ENCODE peak calls at places on chromosomes 12 and 14, in five cellular contexts. One of them, this sample, is unnamed.
A peak's percentile ranks its signal among the peaks of the same experiment; 100 is the strongest.

GRCh38 chr12:27277846-27278260 is 33.8 kb downstream of the STK38L start:
- DNase-seq in cardiac fibroblast: peak; percentile 94
- DNase-seq in prostate gland: no peak
- DNase-seq in fibroblast of mammary gland: peak; percentile 93
- DNase-seq in heart right ventricle: peak; percentile 82
- DNase-seq in this sample: peak; percentile 84

GRCh38 chr12:13044859-13045384 is 741 bp downstream of the FAM234B start:
- DNase-seq in cardiac fibroblast: peak; percentile 14
- DNase-seq in prostate gland: no peak
- DNase-seq in fibroblast of mammary gland: peak; percentile 21
- DNase-seq in heart right ventricle: no peak
- DNase-seq in this sample: no peak

GRCh38 chr12:122942609-122943008 is 23.7 kb downstream of the ABCB9 start:
- DNase-seq in cardiac fibroblast: peak; percentile 31
- DNase-seq in prostate gland: no peak
- DNase-seq in fibroblast of mammary gland: peak; percentile 50
- DNase-seq in heart right ventricle: no peak
- DNase-seq in this sample: peak; percentile 5

GRCh38 chr14:98168196-98168985 is 1103.6 kb downstream of the BCL11B start:
- DNase-seq in cardiac fibroblast: no peak
- DNase-seq in prostate gland: no peak
- DNase-seq in fibroblast of mammary gland: no peak
- DNase-seq in heart right ventricle: no peak
- DNase-seq in this sample: no peak

GRCh38 chr12:11862794-11863193 is 207.9 kb upstream of the BCL2L14 start:
- DNase-seq in cardiac fibroblast: peak; percentile 61
- DNase-seq in prostate gland: no peak
- DNase-seq in fibroblast of mammary gland: peak; percentile 64
- DNase-seq in heart right ventricle: peak; percentile 51
- DNase-seq in this sample: no peak

GRCh38 chr12:617304-617915 is 45.8 kb downstream of the NINJ2 start:
- DNase-seq in cardiac fibroblast: peak; percentile 69
- DNase-seq in prostate gland: no peak
- DNase-seq in fibroblast of mammary gland: peak; percentile 6
- DNase-seq in heart right ventricle: peak; percentile 42
- DNase-seq in this sample: no peak

GRCh38 chr14:59262717-59263469 is 74.4 kb downstream of the DAAM1 start:
- DNase-seq in cardiac fibroblast: no peak
- DNase-seq in prostate gland: peak; percentile 48
- DNase-seq in fibroblast of mammary gland: no peak
- DNase-seq in heart right ventricle: no peak
- DNase-seq in this sample: no peak

GRCh38 chr14:70808023-70808401 is 1.3 kb downstream of the MAP3K9 start:
- DNase-seq in cardiac fibroblast: no peak
- DNase-seq in prostate gland: peak; percentile 43
- DNase-seq in fibroblast of mammary gland: no peak
- DNase-seq in heart right ventricle: no peak
- DNase-seq in this sample: no peak

GRCh38 chr14:53793790-53794560 is 162.7 kb downstream of the BMP4 start:
- DNase-seq in cardiac fibroblast: peak; percentile 72
- DNase-seq in prostate gland: no peak
- DNase-seq in fibroblast of mammary gland: no peak
- DNase-seq in heart right ventricle: no peak
- DNase-seq in this sample: no peak

DNA sequence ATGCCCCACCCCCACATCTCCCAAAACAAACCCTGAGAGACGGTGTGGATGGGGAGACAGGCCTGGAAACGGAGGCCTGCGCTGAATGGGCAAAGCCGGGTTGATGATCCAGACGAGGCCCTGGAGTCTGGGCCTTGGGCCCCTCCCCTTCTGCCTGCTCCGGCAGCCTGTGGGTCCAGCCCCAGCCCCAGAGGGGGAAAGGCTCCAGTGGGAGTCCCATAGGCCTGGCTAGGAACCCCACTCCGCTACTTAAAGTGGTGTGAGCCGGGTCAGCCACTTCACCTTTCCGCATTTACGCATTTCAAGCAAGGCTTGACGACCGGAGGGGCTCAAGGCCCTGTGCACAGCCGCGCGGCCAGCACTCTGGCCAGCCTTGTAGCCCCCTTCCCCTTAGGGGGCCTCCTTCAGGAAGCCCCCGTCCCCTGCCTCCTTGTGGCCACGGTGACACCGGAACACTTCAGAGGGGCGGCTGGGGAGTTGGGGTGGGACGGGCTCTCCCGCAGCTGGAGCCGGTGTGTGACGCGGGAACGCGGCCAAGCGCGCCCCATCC is 608 bp upstream of the TNFAIP2 start:
- DNase-seq in cardiac fibroblast: no peak
- DNase-seq in prostate gland: no peak
- DNase-seq in fibroblast of mammary gland: no peak
- DNase-seq in heart right ventricle: peak; percentile 34
- DNase-seq in this sample: no peak
- TF ChIP-seq CTCF in cardiac fibroblast: no peak
- TF ChIP-seq CTCF in prostate gland: no peak
- TF ChIP-seq CTCF in fibroblast of mammary gland: no peak
- TF ChIP-seq CTCF in heart right ventricle: no peak
- TF ChIP-seq CTCF in this sample: no peak

GRCh38 chr12:94145231-94145979 is 3.0 kb upstream of the PLXNC1 start:
- DNase-seq in cardiac fibroblast: peak; percentile 65
- DNase-seq in prostate gland: no peak
- DNase-seq in fibroblast of mammary gland: peak; percentile 68
- DNase-seq in heart right ventricle: no peak
- DNase-seq in this sample: peak; percentile 50
- TF ChIP-seq CTCF in cardiac fibroblast: peak; percentile 36
- TF ChIP-seq CTCF in prostate gland: peak; percentile 13
- TF ChIP-seq CTCF in fibroblast of mammary gland: peak; percentile 42
- TF ChIP-seq CTCF in heart right ventricle: peak; percentile 61
- TF ChIP-seq CTCF in this sample: peak; percentile 74

DNA sequence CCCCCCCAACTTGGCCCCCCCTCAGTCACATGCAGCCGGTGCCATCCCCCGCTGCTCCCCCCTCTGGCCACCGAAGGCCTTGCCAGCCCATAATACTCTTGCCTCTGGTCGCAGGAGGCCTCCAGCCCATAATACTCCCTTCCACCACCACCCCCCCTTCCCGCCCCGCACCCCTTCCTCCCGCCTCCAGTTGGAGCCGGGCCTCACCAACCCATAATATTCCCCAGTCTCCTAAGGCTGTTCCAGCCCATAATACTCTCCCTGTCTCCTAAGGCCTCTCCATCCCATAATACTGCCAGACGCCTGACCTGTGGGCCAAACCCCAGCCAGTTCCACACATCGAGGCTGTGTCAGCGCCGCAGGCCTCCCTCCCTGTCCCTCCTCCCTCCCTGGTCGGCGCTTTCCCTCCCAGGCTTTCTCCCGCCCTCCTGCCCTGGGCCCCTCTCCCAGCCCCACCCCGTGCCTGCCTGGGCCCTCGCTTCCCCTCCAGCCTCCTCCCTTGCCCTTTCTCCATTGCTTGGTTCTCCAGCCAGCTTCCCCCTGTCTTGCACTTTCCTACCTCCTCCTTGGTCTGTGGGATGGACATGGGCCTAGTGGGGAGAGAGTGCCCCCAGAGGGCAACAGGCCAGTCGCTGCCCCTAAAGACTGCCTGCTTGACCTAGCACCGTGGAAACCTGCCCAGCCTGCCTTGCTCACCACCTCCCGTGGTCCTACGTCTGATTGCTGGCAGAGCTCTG is 6.8 kb upstream of the CHD4 start:
- DNase-seq in cardiac fibroblast: peak; percentile 98
- DNase-seq in prostate gland: peak; percentile 87
- DNase-seq in fibroblast of mammary gland: peak; percentile 99
- DNase-seq in heart right ventricle: peak; percentile 94
- DNase-seq in this sample: peak; percentile 97
- TF ChIP-seq CTCF in cardiac fibroblast: no peak
- TF ChIP-seq CTCF in prostate gland: no peak
- TF ChIP-seq CTCF in fibroblast of mammary gland: no peak
- TF ChIP-seq CTCF in heart right ventricle: no peak
- TF ChIP-seq CTCF in this sample: no peak

GRCh38 chr12:62827042-62827441 is 107.9 kb downstream of the PPM1H start:
- DNase-seq in cardiac fibroblast: no peak
- DNase-seq in prostate gland: no peak
- DNase-seq in fibroblast of mammary gland: no peak
- DNase-seq in heart right ventricle: no peak
- DNase-seq in this sample: no peak
- TF ChIP-seq CTCF in cardiac fibroblast: peak; percentile 13
- TF ChIP-seq CTCF in prostate gland: no peak
- TF ChIP-seq CTCF in fibroblast of mammary gland: peak; percentile 27
- TF ChIP-seq CTCF in heart right ventricle: no peak
- TF ChIP-seq CTCF in this sample: peak; percentile 46

DNA sequence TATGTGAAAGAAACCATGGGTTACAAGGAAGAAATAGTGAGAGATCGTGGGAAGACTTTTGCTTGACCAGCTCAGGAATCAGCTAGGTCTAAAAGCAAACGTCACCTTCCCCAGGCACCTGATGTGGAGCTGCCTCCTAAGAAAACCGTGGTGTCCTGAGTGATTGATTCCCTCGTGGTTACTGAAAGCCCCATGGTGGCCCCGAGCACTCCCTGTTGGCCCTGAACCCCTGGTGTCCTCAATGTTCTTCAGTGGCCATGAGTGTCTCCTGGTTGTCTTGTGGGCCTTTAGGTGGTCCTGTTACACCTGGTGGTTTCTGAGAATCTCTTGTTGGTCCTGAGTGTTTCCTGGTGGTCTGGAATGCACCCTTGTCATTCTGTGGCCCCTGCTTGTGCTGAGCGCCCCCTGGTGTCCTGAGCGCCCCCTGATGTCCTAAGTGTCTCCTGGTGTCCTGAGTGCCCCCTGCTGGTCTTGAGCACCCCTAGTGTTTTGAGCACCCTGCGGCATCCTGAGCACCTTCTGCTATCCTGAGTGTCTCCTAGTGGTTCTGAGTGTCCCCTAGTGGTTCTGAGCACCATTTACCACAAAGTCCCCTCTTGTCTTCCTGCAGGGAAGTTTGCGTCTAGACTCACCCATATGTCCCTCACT is 518.7 kb downstream of the TMEM121 start:
- DNase-seq in cardiac fibroblast: peak; percentile 15
- DNase-seq in prostate gland: no peak
- DNase-seq in fibroblast of mammary gland: peak; percentile 29
- DNase-seq in heart right ventricle: peak; percentile 4
- DNase-seq in this sample: no peak
- TF ChIP-seq CTCF in cardiac fibroblast: peak; percentile 14
- TF ChIP-seq CTCF in prostate gland: no peak
- TF ChIP-seq CTCF in fibroblast of mammary gland: peak; percentile 44
- TF ChIP-seq CTCF in heart right ventricle: peak; percentile 47
- TF ChIP-seq CTCF in this sample: peak; percentile 46

This sample was measured in HFFc6.